ENCODE peak calls at places on chromosomes 2 and 18, in four cellular contexts. A is HCT116, D is fibroblast of pulmonary artery, C is epithelial cell of esophagus. N is an unnamed sample.

GRCh38 chr2:144643537-144644336 is 123.8 kb upstream of the ZEB2 start:
- DNase-seq in A (no peak), D (no peak), C (no peak), N (no peak)

GRCh38 chr18:46502444-46502843 is 154.6 kb downstream of the LOXHD1 start:
- DNase-seq in A (no peak), D (peak), C (peak), N (no peak)

GRCh38 chr2:18243831-18244230 is 316.6 kb downstream of the RDH14 start:
- DNase-seq in A (no peak), D (no peak), C (no peak), N (no peak)

GRCh38 chr2:226443112-226443511 is 356.5 kb downstream of the IRS1 start:
- DNase-seq in A (no peak), D (no peak), C (no peak), N (no peak)

GRCh38 chr2:172103471-172104292 is 982 bp upstream of the DLX2 start:
- DNase-seq in A (peak), D (peak), C (peak), N (peak)

GRCh38 chr2:239291505-239292350 is 109.1 kb downstream of the HDAC4 start:
- DNase-seq in A (no peak), D (no peak), C (no peak), N (no peak)

GRCh38 chr2:25043241-25043867 is 1.5 kb downstream of the EFR3B start:
- DNase-seq in A (no peak), D (peak), C (peak), N (no peak)

GRCh38 chr2:230221533-230221932 is 1.7 kb upstream of the SP110 start:
- DNase-seq in A (no peak), D (no peak), C (no peak), N (no peak)

GRCh38 chr2:40165503-40165867 is 286.4 kb downstream of the SLC8A1 start:
- DNase-seq in A (no peak), D (peak), C (no peak), N (no peak)

GRCh38 chr2:62142054-62142453 is 53.9 kb upstream of the B3GNT2 start:
- DNase-seq in A (no peak), D (no peak), C (no peak), N (no peak)

GRCh38 chr18:10927290-10927979 is 221.9 kb downstream of the PIEZO2 start:
- DNase-seq in A (no peak), D (peak), C (no peak), N (no peak)

GRCh38 chr2:98012561-98012979 is 16.8 kb upstream of the TMEM131 start:
- DNase-seq in A (no peak), D (no peak), C (no peak), N (no peak)

GRCh38 chr18:42583197-42583776 is 532.2 kb downstream of the RIT2 start:
- DNase-seq in A (no peak), D (peak), C (peak), N (no peak)

GRCh38 chr2:82599021-82599420 is 1860.1 kb downstream of the SUCLG1 start:
- DNase-seq in A (no peak), D (no peak), C (no peak), N (no peak)

GRCh38 chr2:119455066-119455718 is 23.5 kb downstream of the TMEM37 start:
- DNase-seq in A (no peak), D (peak), C (no peak), N (no peak)

GRCh38 chr2:188776634-188777033 is 197.5 kb upstream of the COL3A1 start:
- DNase-seq in A (peak), D (peak), C (peak), N (no peak)

GRCh38 chr2:37583867-37584266 is 87.6 kb downstream of the CDC42EP3 start:
- DNase-seq in A (no peak), D (peak), C (peak), N (no peak)

GRCh38 chr18:63831080-63831788 is 56.0 kb downstream of the SERPINB7 start:
- DNase-seq in A (no peak), D (peak), C (peak), N (no peak)

GRCh38 chr2:191165190-191165643 is 14.4 kb upstream of the STAT4 start:
- DNase-seq in A (peak), D (peak), C (peak), N (no peak)

GRCh38 chr2:46487667-46488333 is 8.4 kb downstream of the TMEM247 start:
- DNase-seq in A (no peak), D (peak), C (no peak), N (peak)

GRCh38 chr2:16214391-16214790 is 274.0 kb downstream of the MYCN start:
- DNase-seq in A (no peak), D (no peak), C (no peak), N (no peak)

GRCh38 chr2:24273598-24273997 is 86.7 kb downstream of the ITSN2 start:
- DNase-seq in A (no peak), D (no peak), C (no peak), N (no peak)

GRCh38 chr2:54048117-54048785 is 67.2 kb upstream of the ACYP2 start:
- DNase-seq in A (no peak), D (no peak), C (no peak), N (no peak)

GRCh38 chr2:33645861-33646260 is 46.8 kb upstream of the FAM98A start:
- DNase-seq in A (no peak), D (no peak), C (peak), N (no peak)

GRCh38 chr2:223000872-223001825 is 50.8 kb upstream of the KCNE4 start:
- DNase-seq in A (no peak), D (no peak), C (no peak), N (no peak)

GRCh38 chr18:21980744-21981143 is 188.6 kb upstream of the GATA6 start:
- DNase-seq in A (no peak), D (no peak), C (no peak), N (peak)

GRCh38 chr2:37350034-37350433 is 5.6 kb downstream of the QPCT start:
- DNase-seq in A (no peak), D (no peak), C (no peak), N (no peak)

GRCh38 chr18:28198588-28198987 is 21.7 kb upstream of the CDH2 start:
- DNase-seq in A (no peak), D (no peak), C (no peak), N (no peak)

GRCh38 chr2:79669714-79670113 is 156.9 kb downstream of the CTNNA2 start:
- DNase-seq in A (no peak), D (no peak), C (no peak), N (no peak)

GRCh38 chr2:28665041-28665704 is 86.5 kb upstream of the PPP1CB start:
- DNase-seq in A (no peak), D (peak), C (no peak), N (peak)

DNA sequence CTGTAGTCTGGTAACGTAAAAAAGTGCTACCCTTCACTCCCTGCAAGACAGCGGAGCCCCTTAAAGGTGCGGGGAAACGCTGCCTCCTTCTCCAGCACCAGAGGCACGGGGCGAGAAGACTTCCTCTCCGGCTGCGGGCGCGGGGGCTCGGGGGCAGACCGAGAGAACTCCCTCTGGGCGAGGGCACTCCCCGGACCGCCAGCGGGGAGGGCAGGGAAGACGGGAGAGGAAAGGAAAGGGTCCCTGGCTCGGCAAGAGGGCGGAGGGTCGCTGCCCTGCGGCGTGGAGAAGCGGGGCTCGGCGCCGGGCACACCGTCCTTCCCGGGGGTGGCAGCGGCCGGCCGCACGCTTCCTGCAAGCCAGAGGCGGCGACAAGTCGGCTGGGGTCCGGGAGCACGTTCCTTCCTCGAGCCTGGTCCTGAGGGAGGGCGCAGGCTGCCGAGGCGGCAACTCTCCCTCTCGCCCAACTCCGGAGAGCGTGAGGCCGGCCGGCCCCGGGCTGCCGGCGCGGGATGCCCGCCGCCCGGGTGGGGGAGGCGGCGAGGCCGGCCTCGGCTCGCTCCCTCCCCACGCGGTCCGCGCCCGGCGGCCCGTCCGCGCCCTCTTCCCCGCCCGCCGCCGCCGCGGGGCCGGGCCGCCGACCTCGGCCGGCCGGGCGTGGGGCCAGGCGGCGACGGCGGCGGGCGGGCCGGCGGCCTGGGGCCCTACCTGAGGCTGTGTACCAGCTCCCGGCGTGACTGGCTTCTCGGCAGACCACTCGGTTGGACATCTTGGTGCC is 1.1 kb downstream of the MEMO1 start:
- DNase-seq in A (no peak), D (peak), C (peak), N (no peak)
- TF ChIP-seq CTCF in A (no peak), D (no peak), C (no peak), N (no peak)

DNA sequence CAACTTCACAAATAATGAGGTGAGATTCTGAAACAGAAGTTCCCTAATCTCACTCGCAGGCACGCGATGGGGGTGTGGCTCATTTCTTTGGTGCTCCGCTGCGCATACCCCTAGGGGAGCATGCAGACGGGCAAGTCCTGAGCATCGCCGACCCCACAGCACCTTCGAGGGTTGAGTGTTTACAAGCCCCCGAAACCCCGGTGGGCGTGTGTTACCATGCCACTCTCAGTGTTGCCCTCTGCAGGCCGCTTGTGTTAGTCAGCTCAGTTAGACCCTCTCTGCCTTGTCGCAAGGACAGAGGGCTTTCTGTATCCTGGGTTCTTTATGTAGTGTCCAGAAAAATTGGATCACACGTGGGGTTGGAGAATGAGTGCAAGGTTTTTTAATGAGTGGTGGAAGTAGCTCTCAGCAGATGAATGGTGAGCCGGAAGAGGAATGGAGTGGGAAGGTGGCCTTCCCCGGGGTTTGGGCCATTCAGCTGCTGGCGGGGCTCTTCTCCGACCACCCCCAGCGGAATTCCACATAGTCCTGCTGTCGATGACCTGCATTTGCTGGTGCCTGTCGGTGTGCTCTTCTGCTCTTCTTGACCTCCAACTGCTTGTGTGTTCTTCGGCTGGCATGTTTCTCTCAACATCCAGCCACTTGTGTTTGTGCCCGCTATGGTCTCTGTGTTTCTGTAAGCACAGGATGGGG is 191.3 kb downstream of the RPRM start:
- DNase-seq in A (peak), D (no peak), C (peak), N (no peak)
- H3K4me3 ChIP-seq in A (peak), D (no peak), C (no peak), N (no peak)

GRCh38 chr18:70450658-70451253 is 161.9 kb downstream of the SOCS6 start:
- DNase-seq in A (peak), D (peak), C (no peak), N (no peak)
- TF ChIP-seq CTCF in A (peak), D (peak), C (peak), N (no peak)

GRCh38 chr2:220227272-220227920 is 600.0 kb downstream of the SLC4A3 start:
- DNase-seq in A (no peak), D (peak), C (no peak), N (no peak)

GRCh38 chr2:220224711-220225519 is 597.5 kb downstream of the SLC4A3 start:
- DNase-seq in A (no peak), D (peak), C (peak), N (no peak)

GRCh38 chr2:220226541-220226940 is 599.1 kb downstream of the SLC4A3 start:
- DNase-seq in A (no peak), D (no peak), C (no peak), N (no peak)

GRCh38 chr2:220226076-220226475 is 598.6 kb downstream of the SLC4A3 start:
- DNase-seq in A (no peak), D (no peak), C (no peak), N (no peak)

DNA sequence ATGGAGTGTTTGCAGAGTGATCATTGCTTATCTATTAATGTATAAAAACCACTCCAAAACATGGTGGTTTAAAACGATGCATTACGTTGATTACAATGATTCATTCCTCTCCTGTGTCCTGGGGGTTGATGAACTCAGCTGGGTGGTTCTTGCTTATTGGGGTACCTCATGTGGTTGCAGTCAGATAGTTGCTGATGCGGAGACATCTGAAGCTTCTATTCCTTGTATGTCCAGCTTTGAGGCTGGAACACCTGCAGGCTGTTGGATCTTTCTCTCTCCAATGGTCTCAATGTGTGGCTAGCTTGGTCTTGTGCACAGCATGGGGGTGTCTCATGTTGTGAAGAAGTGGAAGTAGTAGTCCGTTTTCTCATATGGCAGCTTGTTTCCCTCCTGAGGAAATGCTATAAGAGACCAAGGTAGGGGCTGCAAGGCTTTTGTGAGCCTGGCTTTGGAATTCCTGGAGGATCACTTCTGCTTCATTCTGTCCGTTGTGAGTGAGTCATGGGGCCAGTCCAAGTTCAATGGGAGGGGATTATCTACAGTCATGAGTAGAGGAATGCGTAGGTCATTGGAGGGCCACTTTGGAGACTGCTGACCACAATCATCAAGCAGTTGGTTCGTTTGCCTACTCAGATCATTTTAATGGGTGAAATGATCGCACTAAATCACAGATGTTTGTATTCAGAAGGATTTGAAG is 601.0 kb downstream of the SLC4A3 start:
- DNase-seq in A (peak), D (peak), C (peak), N (no peak)
- H3K4me3 ChIP-seq in A (peak), D (no peak), C (no peak), N (no peak)

GRCh38 chr2:58571181-58571852 is 330.2 kb upstream of the FANCL start:
- DNase-seq in A (peak), D (peak), C (peak), N (peak)
- TF ChIP-seq CTCF in A (peak), D (peak), C (peak), N (no peak)